ENCODE peak calls at places on chromosomes 11 and 22, in ten cellular contexts. One of them, this sample, is unnamed.

GRCh38 chr11:35485656-35486318 is 39.6 kb downstream of the PAMR1 start:
- DNase-seq in activated CD4-positive, alpha-beta memory T cell treated with anti-CD3 and anti-CD28 coated beads, Interleukin-2, amount 10 ng/mL, durations not matched to agents 7 days and 5 days: peak
- DNase-seq in activated T-cell treated with anti-CD3 and anti-CD28 coated beads for 4 hours: peak
- DNase-seq in neural progenitor cell: peak
- DNase-seq in stimulated activated CD4-positive, alpha-beta T cell treated with anti-CD3 and anti-CD28 coated beads, Interleukin-4, amount 100 ng/mL, for 48 hours: peak
- DNase-seq in GM12892: peak
- DNase-seq in SK-N-SH: peak
- DNase-seq in astrocyte of the hippocampus: peak
- DNase-seq in CD4-positive, alpha-beta T cell: peak
- DNase-seq in astrocyte of the spinal cord: peak
- DNase-seq in this sample: peak

GRCh38 chr11:76752321-76753175 is 30.6 kb upstream of the TSKU start:
- DNase-seq in activated CD4-positive, alpha-beta memory T cell treated with anti-CD3 and anti-CD28 coated beads, Interleukin-2, amount 10 ng/mL, durations not matched to agents 7 days and 5 days: no peak
- DNase-seq in activated T-cell treated with anti-CD3 and anti-CD28 coated beads for 4 hours: no peak
- DNase-seq in neural progenitor cell: no peak
- DNase-seq in stimulated activated CD4-positive, alpha-beta T cell treated with anti-CD3 and anti-CD28 coated beads, Interleukin-4, amount 100 ng/mL, for 48 hours: no peak
- DNase-seq in GM12892: no peak
- DNase-seq in SK-N-SH: peak
- DNase-seq in astrocyte of the hippocampus: peak
- DNase-seq in CD4-positive, alpha-beta T cell: no peak
- DNase-seq in astrocyte of the spinal cord: peak
- DNase-seq in this sample: no peak

GRCh38 chr11:16367252-16367651 is 10.9 kb upstream of the SOX6 start:
- DNase-seq in activated CD4-positive, alpha-beta memory T cell treated with anti-CD3 and anti-CD28 coated beads, Interleukin-2, amount 10 ng/mL, durations not matched to agents 7 days and 5 days: no peak
- DNase-seq in activated T-cell treated with anti-CD3 and anti-CD28 coated beads for 4 hours: no peak
- DNase-seq in neural progenitor cell: no peak
- DNase-seq in stimulated activated CD4-positive, alpha-beta T cell treated with anti-CD3 and anti-CD28 coated beads, Interleukin-4, amount 100 ng/mL, for 48 hours: no peak
- DNase-seq in GM12892: no peak
- DNase-seq in SK-N-SH: no peak
- DNase-seq in astrocyte of the hippocampus: no peak
- DNase-seq in CD4-positive, alpha-beta T cell: no peak
- DNase-seq in astrocyte of the spinal cord: no peak
- DNase-seq in this sample: no peak

GRCh38 chr22:46417769-46418168 is 82.3 kb downstream of the TRMU start:
- DNase-seq in activated CD4-positive, alpha-beta memory T cell treated with anti-CD3 and anti-CD28 coated beads, Interleukin-2, amount 10 ng/mL, durations not matched to agents 7 days and 5 days: no peak
- DNase-seq in activated T-cell treated with anti-CD3 and anti-CD28 coated beads for 4 hours: no peak
- DNase-seq in neural progenitor cell: no peak
- DNase-seq in stimulated activated CD4-positive, alpha-beta T cell treated with anti-CD3 and anti-CD28 coated beads, Interleukin-4, amount 100 ng/mL, for 48 hours: no peak
- DNase-seq in GM12892: no peak
- DNase-seq in SK-N-SH: no peak
- DNase-seq in astrocyte of the hippocampus: no peak
- DNase-seq in CD4-positive, alpha-beta T cell: no peak
- DNase-seq in astrocyte of the spinal cord: no peak
- DNase-seq in this sample: no peak

GRCh38 chr22:46803031-46803880 is 40.8 kb downstream of the TBC1D22A start:
- DNase-seq in activated CD4-positive, alpha-beta memory T cell treated with anti-CD3 and anti-CD28 coated beads, Interleukin-2, amount 10 ng/mL, durations not matched to agents 7 days and 5 days: peak
- DNase-seq in activated T-cell treated with anti-CD3 and anti-CD28 coated beads for 4 hours: peak
- DNase-seq in neural progenitor cell: peak
- DNase-seq in stimulated activated CD4-positive, alpha-beta T cell treated with anti-CD3 and anti-CD28 coated beads, Interleukin-4, amount 100 ng/mL, for 48 hours: peak
- DNase-seq in GM12892: peak
- DNase-seq in SK-N-SH: peak
- DNase-seq in astrocyte of the hippocampus: peak
- DNase-seq in CD4-positive, alpha-beta T cell: peak
- DNase-seq in astrocyte of the spinal cord: no peak
- DNase-seq in this sample: peak

GRCh38 chr11:111585371-111585770 is 16.9 kb upstream of the SIK2 start:
- DNase-seq in activated CD4-positive, alpha-beta memory T cell treated with anti-CD3 and anti-CD28 coated beads, Interleukin-2, amount 10 ng/mL, durations not matched to agents 7 days and 5 days: no peak
- DNase-seq in activated T-cell treated with anti-CD3 and anti-CD28 coated beads for 4 hours: no peak
- DNase-seq in neural progenitor cell: no peak
- DNase-seq in stimulated activated CD4-positive, alpha-beta T cell treated with anti-CD3 and anti-CD28 coated beads, Interleukin-4, amount 100 ng/mL, for 48 hours: no peak
- DNase-seq in GM12892: no peak
- DNase-seq in SK-N-SH: no peak
- DNase-seq in astrocyte of the hippocampus: peak
- DNase-seq in CD4-positive, alpha-beta T cell: no peak
- DNase-seq in astrocyte of the spinal cord: peak
- DNase-seq in this sample: no peak

GRCh38 chr11:100876826-100877545 is 189.9 kb downstream of the ARHGAP42 start:
- DNase-seq in activated CD4-positive, alpha-beta memory T cell treated with anti-CD3 and anti-CD28 coated beads, Interleukin-2, amount 10 ng/mL, durations not matched to agents 7 days and 5 days: no peak
- DNase-seq in activated T-cell treated with anti-CD3 and anti-CD28 coated beads for 4 hours: no peak
- DNase-seq in neural progenitor cell: no peak
- DNase-seq in stimulated activated CD4-positive, alpha-beta T cell treated with anti-CD3 and anti-CD28 coated beads, Interleukin-4, amount 100 ng/mL, for 48 hours: no peak
- DNase-seq in GM12892: no peak
- DNase-seq in SK-N-SH: no peak
- DNase-seq in astrocyte of the hippocampus: peak
- DNase-seq in CD4-positive, alpha-beta T cell: no peak
- DNase-seq in astrocyte of the spinal cord: peak
- DNase-seq in this sample: no peak

GRCh38 chr22:23178512-23179254 is 1.6 kb upstream of the BCR start:
- DNase-seq in activated CD4-positive, alpha-beta memory T cell treated with anti-CD3 and anti-CD28 coated beads, Interleukin-2, amount 10 ng/mL, durations not matched to agents 7 days and 5 days: peak
- DNase-seq in activated T-cell treated with anti-CD3 and anti-CD28 coated beads for 4 hours: peak
- DNase-seq in neural progenitor cell: peak
- DNase-seq in stimulated activated CD4-positive, alpha-beta T cell treated with anti-CD3 and anti-CD28 coated beads, Interleukin-4, amount 100 ng/mL, for 48 hours: peak
- DNase-seq in GM12892: peak
- DNase-seq in SK-N-SH: peak
- DNase-seq in astrocyte of the hippocampus: peak
- DNase-seq in CD4-positive, alpha-beta T cell: peak
- DNase-seq in astrocyte of the spinal cord: peak
- DNase-seq in this sample: peak

GRCh38 chr11:110184974-110185597 is 91.9 kb downstream of the ZC3H12C start:
- DNase-seq in activated CD4-positive, alpha-beta memory T cell treated with anti-CD3 and anti-CD28 coated beads, Interleukin-2, amount 10 ng/mL, durations not matched to agents 7 days and 5 days: no peak
- DNase-seq in activated T-cell treated with anti-CD3 and anti-CD28 coated beads for 4 hours: no peak
- DNase-seq in neural progenitor cell: no peak
- DNase-seq in stimulated activated CD4-positive, alpha-beta T cell treated with anti-CD3 and anti-CD28 coated beads, Interleukin-4, amount 100 ng/mL, for 48 hours: no peak
- DNase-seq in GM12892: no peak
- DNase-seq in SK-N-SH: no peak
- DNase-seq in astrocyte of the hippocampus: peak
- DNase-seq in CD4-positive, alpha-beta T cell: no peak
- DNase-seq in astrocyte of the spinal cord: peak
- DNase-seq in this sample: no peak

GRCh38 chr11:116478205-116478604 is 294.6 kb downstream of the BUD13 start:
- DNase-seq in activated CD4-positive, alpha-beta memory T cell treated with anti-CD3 and anti-CD28 coated beads, Interleukin-2, amount 10 ng/mL, durations not matched to agents 7 days and 5 days: no peak
- DNase-seq in activated T-cell treated with anti-CD3 and anti-CD28 coated beads for 4 hours: no peak
- DNase-seq in neural progenitor cell: no peak
- DNase-seq in stimulated activated CD4-positive, alpha-beta T cell treated with anti-CD3 and anti-CD28 coated beads, Interleukin-4, amount 100 ng/mL, for 48 hours: no peak
- DNase-seq in GM12892: no peak
- DNase-seq in SK-N-SH: no peak
- DNase-seq in astrocyte of the hippocampus: no peak
- DNase-seq in CD4-positive, alpha-beta T cell: no peak
- DNase-seq in astrocyte of the spinal cord: no peak
- DNase-seq in this sample: no peak

GRCh38 chr11:44345781-44346180 is 35.8 kb upstream of the ALX4 start:
- DNase-seq in activated CD4-positive, alpha-beta memory T cell treated with anti-CD3 and anti-CD28 coated beads, Interleukin-2, amount 10 ng/mL, durations not matched to agents 7 days and 5 days: no peak
- DNase-seq in activated T-cell treated with anti-CD3 and anti-CD28 coated beads for 4 hours: no peak
- DNase-seq in neural progenitor cell: no peak
- DNase-seq in stimulated activated CD4-positive, alpha-beta T cell treated with anti-CD3 and anti-CD28 coated beads, Interleukin-4, amount 100 ng/mL, for 48 hours: no peak
- DNase-seq in GM12892: no peak
- DNase-seq in SK-N-SH: no peak
- DNase-seq in astrocyte of the hippocampus: no peak
- DNase-seq in CD4-positive, alpha-beta T cell: no peak
- DNase-seq in astrocyte of the spinal cord: no peak
- DNase-seq in this sample: no peak

GRCh38 chr11:32821517-32821916 is 8.2 kb upstream of the PRRG4 start:
- DNase-seq in activated CD4-positive, alpha-beta memory T cell treated with anti-CD3 and anti-CD28 coated beads, Interleukin-2, amount 10 ng/mL, durations not matched to agents 7 days and 5 days: no peak
- DNase-seq in activated T-cell treated with anti-CD3 and anti-CD28 coated beads for 4 hours: no peak
- DNase-seq in neural progenitor cell: no peak
- DNase-seq in stimulated activated CD4-positive, alpha-beta T cell treated with anti-CD3 and anti-CD28 coated beads, Interleukin-4, amount 100 ng/mL, for 48 hours: no peak
- DNase-seq in GM12892: no peak
- DNase-seq in SK-N-SH: no peak
- DNase-seq in astrocyte of the hippocampus: no peak
- DNase-seq in CD4-positive, alpha-beta T cell: no peak
- DNase-seq in astrocyte of the spinal cord: no peak
- DNase-seq in this sample: no peak

GRCh38 chr11:68657021-68657780 is 27.1 kb upstream of the GAL start:
- DNase-seq in activated CD4-positive, alpha-beta memory T cell treated with anti-CD3 and anti-CD28 coated beads, Interleukin-2, amount 10 ng/mL, durations not matched to agents 7 days and 5 days: no peak
- DNase-seq in activated T-cell treated with anti-CD3 and anti-CD28 coated beads for 4 hours: no peak
- DNase-seq in neural progenitor cell: no peak
- DNase-seq in stimulated activated CD4-positive, alpha-beta T cell treated with anti-CD3 and anti-CD28 coated beads, Interleukin-4, amount 100 ng/mL, for 48 hours: no peak
- DNase-seq in GM12892: no peak
- DNase-seq in SK-N-SH: no peak
- DNase-seq in astrocyte of the hippocampus: no peak
- DNase-seq in CD4-positive, alpha-beta T cell: no peak
- DNase-seq in astrocyte of the spinal cord: no peak
- DNase-seq in this sample: no peak

GRCh38 chr11:108984021-108984420 is 319.2 kb downstream of the DDX10 start:
- DNase-seq in activated CD4-positive, alpha-beta memory T cell treated with anti-CD3 and anti-CD28 coated beads, Interleukin-2, amount 10 ng/mL, durations not matched to agents 7 days and 5 days: no peak
- DNase-seq in activated T-cell treated with anti-CD3 and anti-CD28 coated beads for 4 hours: no peak
- DNase-seq in neural progenitor cell: no peak
- DNase-seq in stimulated activated CD4-positive, alpha-beta T cell treated with anti-CD3 and anti-CD28 coated beads, Interleukin-4, amount 100 ng/mL, for 48 hours: no peak
- DNase-seq in GM12892: no peak
- DNase-seq in SK-N-SH: no peak
- DNase-seq in astrocyte of the hippocampus: no peak
- DNase-seq in CD4-positive, alpha-beta T cell: no peak
- DNase-seq in astrocyte of the spinal cord: no peak
- DNase-seq in this sample: no peak

GRCh38 chr22:50153056-50153755 is 17.3 kb upstream of the PANX2 start:
- DNase-seq in activated CD4-positive, alpha-beta memory T cell treated with anti-CD3 and anti-CD28 coated beads, Interleukin-2, amount 10 ng/mL, durations not matched to agents 7 days and 5 days: no peak
- DNase-seq in activated T-cell treated with anti-CD3 and anti-CD28 coated beads for 4 hours: no peak
- DNase-seq in neural progenitor cell: no peak
- DNase-seq in stimulated activated CD4-positive, alpha-beta T cell treated with anti-CD3 and anti-CD28 coated beads, Interleukin-4, amount 100 ng/mL, for 48 hours: no peak
- DNase-seq in GM12892: no peak
- DNase-seq in SK-N-SH: peak
- DNase-seq in astrocyte of the hippocampus: no peak
- DNase-seq in CD4-positive, alpha-beta T cell: no peak
- DNase-seq in astrocyte of the spinal cord: no peak
- DNase-seq in this sample: no peak

GRCh38 chr11:118530683-118531596 is at the start of gene TMEM25:
- DNase-seq in activated CD4-positive, alpha-beta memory T cell treated with anti-CD3 and anti-CD28 coated beads, Interleukin-2, amount 10 ng/mL, durations not matched to agents 7 days and 5 days: peak
- DNase-seq in activated T-cell treated with anti-CD3 and anti-CD28 coated beads for 4 hours: peak
- DNase-seq in neural progenitor cell: peak
- DNase-seq in stimulated activated CD4-positive, alpha-beta T cell treated with anti-CD3 and anti-CD28 coated beads, Interleukin-4, amount 100 ng/mL, for 48 hours: peak
- DNase-seq in GM12892: peak
- DNase-seq in SK-N-SH: peak
- DNase-seq in astrocyte of the hippocampus: peak
- DNase-seq in CD4-positive, alpha-beta T cell: peak
- DNase-seq in astrocyte of the spinal cord: peak
- DNase-seq in this sample: peak

GRCh38 chr22:27046126-27046525 is 388.7 kb downstream of the MIAT start:
- DNase-seq in activated CD4-positive, alpha-beta memory T cell treated with anti-CD3 and anti-CD28 coated beads, Interleukin-2, amount 10 ng/mL, durations not matched to agents 7 days and 5 days: no peak
- DNase-seq in activated T-cell treated with anti-CD3 and anti-CD28 coated beads for 4 hours: no peak
- DNase-seq in neural progenitor cell: no peak
- DNase-seq in stimulated activated CD4-positive, alpha-beta T cell treated with anti-CD3 and anti-CD28 coated beads, Interleukin-4, amount 100 ng/mL, for 48 hours: no peak
- DNase-seq in GM12892: no peak
- DNase-seq in SK-N-SH: peak
- DNase-seq in astrocyte of the hippocampus: no peak
- DNase-seq in CD4-positive, alpha-beta T cell: no peak
- DNase-seq in astrocyte of the spinal cord: no peak
- DNase-seq in this sample: no peak

This sample was measured in effector CD8-positive, alpha-beta T cell.